ENCODE peak calls at places on chromosome 14, in five cellular contexts. Q is left ventricle myocardium inferior, Y is Karpas-422, E is fibroblast of lung, I is Peyer's patch. N is an unnamed sample.
A peak's percentile ranks its signal among the peaks of the same experiment; 100 is the strongest.

GRCh38 chr14:74008843-74009499 is 10.1 kb downstream of the ENTPD5 start:
- DNase-seq in Q (no peak), Y (no peak), E (no peak), I (no peak), N (no peak)

GRCh38 chr14:97705976-97706375 is 908.8 kb downstream of the VRK1 start:
- DNase-seq in Q (no peak), Y (no peak), E (no peak), I (no peak), N (no peak)

GRCh38 chr14:58479975-58480374 is 52.5 kb downstream of the KIAA0586 start:
- DNase-seq in Q (no peak), Y (peak; percentile 77), E (no peak), I (no peak), N (no peak)

GRCh38 chr14:99870617-99871016 is 77.4 kb downstream of the EML1 start:
- DNase-seq in Q (no peak), Y (no peak), E (no peak), I (no peak), N (no peak)

GRCh38 chr14:94269156-94269555 is 23.9 kb downstream of the SERPINA10 start:
- DNase-seq in Q (no peak), Y (no peak), E (no peak), I (no peak), N (no peak)

GRCh38 chr14:53183611-53184010 is 30.5 kb upstream of the DDHD1 start:
- DNase-seq in Q (no peak), Y (no peak), E (no peak), I (no peak), N (no peak)

GRCh38 chr14:95273041-95273978 is 46.4 kb downstream of the CLMN start:
- DNase-seq in Q (no peak), Y (no peak), E (no peak), I (peak; percentile 87), N (no peak)

GRCh38 chr14:30921305-30921704 is 46.9 kb downstream of the COCH start:
- DNase-seq in Q (no peak), Y (no peak), E (peak; percentile 39), I (no peak), N (no peak)

GRCh38 chr14:71749613-71750238 is 182.5 kb upstream of the RGS6 start:
- DNase-seq in Q (no peak), Y (no peak), E (no peak), I (no peak), N (no peak)

GRCh38 chr14:68210729-68211299 is 391.2 kb downstream of the RAD51B start:
- DNase-seq in Q (no peak), Y (no peak), E (peak; percentile 98), I (peak; percentile 55), N (peak; percentile 7)

GRCh38 chr14:79767278-79767677 is 444.0 kb downstream of the DIO2 start:
- DNase-seq in Q (no peak), Y (no peak), E (no peak), I (no peak), N (no peak)

GRCh38 chr14:29822430-29822709 is 105.3 kb downstream of the PRKD1 start:
- DNase-seq in Q (no peak), Y (no peak), E (peak; percentile 24), I (no peak), N (no peak)

GRCh38 chr14:68106917-68107316 is 287.3 kb downstream of the RAD51B start:
- DNase-seq in Q (no peak), Y (no peak), E (no peak), I (no peak), N (no peak)

GRCh38 chr14:56087824-56088571 is 30.2 kb upstream of the PELI2 start:
- DNase-seq in Q (no peak), Y (no peak), E (peak; percentile 47), I (no peak), N (no peak)

GRCh38 chr14:58677525-58677924 is 39.8 kb downstream of the DACT1 start:
- DNase-seq in Q (no peak), Y (no peak), E (no peak), I (no peak), N (no peak)

GRCh38 chr14:95516554-95517209 is at the start of gene SYNE3:
- DNase-seq in Q (peak; percentile 78), Y (peak; percentile 55), E (no peak), I (peak; percentile 83), N (no peak)

GRCh38 chr14:59576332-59577294 is at the start of gene CCDC175:
- DNase-seq in Q (peak; percentile 80), Y (peak; percentile 97), E (peak; percentile 82), I (peak; percentile 95), N (peak; percentile 76)

GRCh38 chr14:56358265-56358664 is 221.3 kb upstream of the TMEM260 start:
- DNase-seq in Q (no peak), Y (no peak), E (no peak), I (no peak), N (no peak)

GRCh38 chr14:98259881-98260280 is 1012.1 kb downstream of the BCL11B start:
- DNase-seq in Q (no peak), Y (no peak), E (no peak), I (no peak), N (no peak)

GRCh38 chr14:89388853-89389252 is 28.2 kb downstream of the FOXN3 start:
- DNase-seq in Q (no peak), Y (no peak), E (peak; percentile 50), I (no peak), N (no peak)

GRCh38 chr14:99481745-99482099 is 513 bp downstream of the CCNK start:
- DNase-seq in Q (no peak), Y (peak; percentile 74), E (peak; percentile 38), I (no peak), N (no peak)

GRCh38 chr14:68779761-68780323 is 13.0 kb downstream of the ZFP36L1 start:
- DNase-seq in Q (no peak), Y (no peak), E (peak; percentile 88), I (peak; percentile 77), N (peak; percentile 68)

GRCh38 chr14:31445703-31446102 is 11.6 kb downstream of the DTD2 start:
- DNase-seq in Q (no peak), Y (no peak), E (no peak), I (no peak), N (no peak)

GRCh38 chr14:21915814-21916213 is 242.2 kb upstream of the OR4E1 start:
- DNase-seq in Q (no peak), Y (no peak), E (peak; percentile 11), I (no peak), N (no peak)

GRCh38 chr14:27006520-27006919 is 408.7 kb upstream of the NOVA1 start:
- DNase-seq in Q (no peak), Y (no peak), E (no peak), I (no peak), N (no peak)

GRCh38 chr14:27002179-27002578 is 404.3 kb upstream of the NOVA1 start:
- DNase-seq in Q (no peak), Y (no peak), E (no peak), I (no peak), N (no peak)
- H3K9me3 ChIP-seq in Q (peaks cover 9% of the 10 kb centered on the region), Y (peaks cover 62% of the 10 kb centered on the region), E (no peaks in the 10 kb centered on the region), I (no peaks in the 10 kb centered on the region), N (no peaks in the 10 kb centered on the region)

DNA sequence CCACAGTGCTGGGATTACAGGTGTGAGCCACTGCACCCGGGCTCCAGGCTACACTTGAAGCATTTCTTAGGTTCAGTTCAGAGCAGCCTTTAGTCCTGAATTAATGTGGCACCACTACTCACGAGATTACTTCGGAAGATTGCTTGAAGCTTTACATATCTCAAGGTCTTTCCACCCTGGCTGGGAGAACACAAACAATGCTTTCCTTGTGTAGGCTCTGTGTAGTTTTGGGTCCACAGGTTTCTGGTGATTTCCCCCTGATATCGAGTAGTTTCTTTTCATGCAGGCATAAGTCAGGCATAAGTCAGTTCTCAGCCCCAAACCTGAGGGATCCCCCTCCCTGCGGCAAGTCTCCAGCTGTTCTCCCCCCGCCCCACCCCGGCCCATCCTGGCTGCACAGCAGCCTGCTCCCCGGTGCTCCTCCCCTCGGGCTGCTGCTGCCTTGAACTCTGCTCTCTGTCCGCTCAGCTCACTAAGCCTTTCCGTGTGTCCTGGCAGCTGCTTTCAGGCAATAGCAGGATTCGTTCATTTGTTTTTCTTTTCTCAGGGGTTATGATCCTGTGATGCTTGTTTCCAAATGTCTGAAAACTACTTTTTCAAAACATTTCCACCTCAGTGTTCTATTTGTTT is 417.7 kb downstream of the TMEM121 start:
- DNase-seq in Q (no peak), Y (no peak), E (no peak), I (no peak), N (no peak)
- H3K9me3 ChIP-seq in Q (peaks cover 20% of the 10 kb centered on the region), Y (no peaks in the 10 kb centered on the region), E (no peaks in the 10 kb centered on the region), I (no peaks in the 10 kb centered on the region), N (peaks cover 6% of the 10 kb centered on the region)

GRCh38 chr14:77947372-77947771 is 147.5 kb downstream of the ADCK1 start:
- DNase-seq in Q (no peak), Y (no peak), E (no peak), I (no peak), N (no peak)

GRCh38 chr14:77955816-77956796 is 156.2 kb downstream of the ADCK1 start:
- DNase-seq in Q (no peak), Y (no peak), E (no peak), I (no peak), N (no peak)

GRCh38 chr14:77950371-77950770 is 150.5 kb downstream of the ADCK1 start:
- DNase-seq in Q (no peak), Y (no peak), E (no peak), I (no peak), N (no peak)
- H3K9me3 ChIP-seq in Q (peaks cover 13% of the 10 kb centered on the region), Y (no peaks in the 10 kb centered on the region), E (no peaks in the 10 kb centered on the region), I (no peaks in the 10 kb centered on the region), N (no peaks in the 10 kb centered on the region)

GRCh38 chr14:25120261-25120660 is 70.3 kb upstream of the STXBP6 start:
- DNase-seq in Q (no peak), Y (no peak), E (no peak), I (no peak), N (no peak)

GRCh38 chr14:25118671-25119070 is 68.7 kb upstream of the STXBP6 start:
- DNase-seq in Q (no peak), Y (no peak), E (no peak), I (no peak), N (no peak)

GRCh38 chr14:25122188-25122587 is 72.2 kb upstream of the STXBP6 start:
- DNase-seq in Q (no peak), Y (no peak), E (no peak), I (no peak), N (no peak)

GRCh38 chr14:25121342-25122129 is 71.6 kb upstream of the STXBP6 start:
- DNase-seq in Q (no peak), Y (no peak), E (peak; percentile 92), I (no peak), N (no peak)

DNA sequence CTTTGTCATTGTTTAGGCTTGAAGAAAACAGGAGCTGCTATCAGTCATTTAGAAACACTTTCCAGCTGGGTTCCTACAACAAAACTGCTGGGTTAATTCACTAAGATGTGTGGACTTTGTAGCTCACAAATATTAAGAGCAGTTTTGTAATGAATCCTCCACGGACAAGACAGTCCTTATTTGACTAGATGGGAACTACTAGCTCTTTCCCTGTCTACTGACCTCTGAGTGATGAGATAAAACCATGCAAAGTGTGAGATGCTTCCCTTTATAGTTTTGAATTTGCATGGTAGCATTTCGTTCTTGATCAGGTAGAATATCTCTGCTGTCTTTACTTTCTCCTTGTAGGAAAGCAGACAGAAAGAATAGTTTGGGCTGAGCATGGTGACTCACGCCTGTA is 72.9 kb upstream of the STXBP6 start:
- DNase-seq in Q (no peak), Y (peak; percentile 48), E (no peak), I (no peak), N (no peak)
- H3K9me3 ChIP-seq in Q (no peaks in the 10 kb centered on the region), Y (peaks cover 23% of the 10 kb centered on the region), E (no peaks in the 10 kb centered on the region), I (no peaks in the 10 kb centered on the region), N (no peaks in the 10 kb centered on the region)

N was measured in CD4-positive, alpha-beta T cell.